ENCODE peak calls at places on chromosomes 11 and 22, in ten cellular contexts. E is lower lobe of right lung, P is upper lobe of left lung, Y is SK-N-SH, W is A673, G is HCT116, J is vagina, R is hepatocyte, X is mesenchymal stem cell, D is aorta. F is an unnamed sample. For H3K36me3, the result is how much of the 10 kb centered on the place peaks cover.

GRCh38 chr11:122617297-122617696 is 38.2 kb upstream of the UBASH3B start:
- DNase-seq in D (no peak), Y (no peak), P (no peak), R (peak), G (no peak), X (no peak), E (no peak), W (no peak), J (no peak), F (no peak)

GRCh38 chr11:58316142-58316541 is 42.7 kb downstream of the OR5B17 start:
- DNase-seq in G (no peak), W (no peak), E (no peak), Y (no peak), R (no peak), D (no peak), P (no peak), J (no peak), X (peak), F (no peak)

GRCh38 chr22:38451404-38451803 is 3.6 kb downstream of the KCNJ4 start:
- DNase-seq in Y (no peak), G (no peak), X (no peak), E (no peak), W (no peak), D (no peak), J (no peak), R (no peak), P (no peak), F (no peak)

GRCh38 chr22:45341503-45341902 is 31.8 kb downstream of the FAM118A start:
- DNase-seq in Y (no peak), X (no peak), J (no peak), E (no peak), P (no peak), G (no peak), D (no peak), W (no peak), R (no peak), F (no peak)

GRCh38 chr11:118074785-118075184 is 2.1 kb upstream of the TMPRSS4 start:
- DNase-seq in P (no peak), G (no peak), J (no peak), Y (no peak), R (no peak), D (peak), X (no peak), E (no peak), W (no peak), F (peak)

GRCh38 chr11:132590986-132591385 is 941.3 kb downstream of the OPCML start:
- DNase-seq in R (no peak), P (no peak), G (no peak), X (no peak), Y (no peak), E (no peak), D (no peak), J (no peak), W (no peak), F (no peak)

GRCh38 chr11:32229566-32230240 is 138.8 kb downstream of the RCN1 start:
- DNase-seq in E (no peak), J (no peak), Y (no peak), G (no peak), D (no peak), P (no peak), X (no peak), R (no peak), W (no peak), F (no peak)

GRCh38 chr22:49281467-49282340 is 546.0 kb downstream of the BRD1 start:
- DNase-seq in X (no peak), Y (no peak), J (no peak), W (no peak), D (no peak), R (peak), G (peak), P (no peak), E (no peak), F (no peak)

GRCh38 chr22:23068096-23068831 is 2.1 kb upstream of the GNAZ start:
- DNase-seq in D (peak), P (peak), Y (no peak), G (no peak), J (no peak), R (no peak), X (no peak), W (no peak), E (peak), F (no peak)

GRCh38 chr11:117588166-117588810 is 208.7 kb downstream of the DSCAML1 start:
- DNase-seq in D (no peak), G (no peak), R (no peak), W (no peak), X (no peak), P (no peak), E (no peak), Y (no peak), J (no peak), F (no peak)

GRCh38 chr22:48496987-48497650 is 1330.6 kb downstream of the BRD1 start:
- DNase-seq in R (peak), Y (no peak), G (no peak), E (peak), D (peak), W (no peak), J (no peak), X (no peak), P (no peak), F (no peak)

GRCh38 chr11:93160808-93161207 is 37.0 kb downstream of the SLC36A4 start:
- DNase-seq in G (no peak), D (no peak), X (no peak), Y (no peak), P (no peak), E (no peak), R (no peak), J (no peak), W (peak), F (no peak)

DNA sequence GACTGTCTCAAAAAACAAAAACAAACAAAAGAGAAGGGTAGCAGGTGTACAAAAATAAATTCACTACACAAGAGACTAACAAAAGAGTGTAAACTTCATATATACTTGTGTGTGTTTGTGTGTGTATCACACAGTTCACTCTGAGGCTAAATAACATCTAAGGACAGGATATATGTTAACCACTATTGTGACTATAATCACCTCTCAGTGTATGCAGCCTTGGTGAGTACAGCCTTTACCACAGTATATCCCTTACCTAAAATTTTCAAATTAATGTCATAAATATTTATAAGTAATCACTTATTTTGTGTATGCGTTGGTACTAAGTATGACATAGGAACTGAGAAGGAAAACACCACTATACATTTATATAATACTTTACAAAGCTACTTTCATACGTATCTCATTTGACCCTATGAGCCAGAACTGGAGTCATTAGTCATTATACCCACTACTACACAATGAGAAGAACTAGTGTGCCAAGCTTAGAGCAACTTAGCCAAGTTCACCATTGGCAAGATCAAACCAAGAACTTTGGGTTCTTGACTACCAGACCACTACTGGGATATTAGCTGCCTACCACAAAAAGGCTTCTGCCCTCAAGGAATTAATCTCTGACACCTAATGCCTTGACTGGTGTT is 116.7 kb downstream of the SGSM3 start:
- DNase-seq in P (no peak), W (no peak), R (no peak), X (no peak), E (no peak), Y (no peak), G (no peak), J (no peak), D (no peak), F (no peak)
- H3K27ac ChIP-seq in P (peak), W (peak), R (no peak), X (no peak), E (peak), Y (peak), G (no peak), J (no peak), D (no peak), F (no peak)

DNA sequence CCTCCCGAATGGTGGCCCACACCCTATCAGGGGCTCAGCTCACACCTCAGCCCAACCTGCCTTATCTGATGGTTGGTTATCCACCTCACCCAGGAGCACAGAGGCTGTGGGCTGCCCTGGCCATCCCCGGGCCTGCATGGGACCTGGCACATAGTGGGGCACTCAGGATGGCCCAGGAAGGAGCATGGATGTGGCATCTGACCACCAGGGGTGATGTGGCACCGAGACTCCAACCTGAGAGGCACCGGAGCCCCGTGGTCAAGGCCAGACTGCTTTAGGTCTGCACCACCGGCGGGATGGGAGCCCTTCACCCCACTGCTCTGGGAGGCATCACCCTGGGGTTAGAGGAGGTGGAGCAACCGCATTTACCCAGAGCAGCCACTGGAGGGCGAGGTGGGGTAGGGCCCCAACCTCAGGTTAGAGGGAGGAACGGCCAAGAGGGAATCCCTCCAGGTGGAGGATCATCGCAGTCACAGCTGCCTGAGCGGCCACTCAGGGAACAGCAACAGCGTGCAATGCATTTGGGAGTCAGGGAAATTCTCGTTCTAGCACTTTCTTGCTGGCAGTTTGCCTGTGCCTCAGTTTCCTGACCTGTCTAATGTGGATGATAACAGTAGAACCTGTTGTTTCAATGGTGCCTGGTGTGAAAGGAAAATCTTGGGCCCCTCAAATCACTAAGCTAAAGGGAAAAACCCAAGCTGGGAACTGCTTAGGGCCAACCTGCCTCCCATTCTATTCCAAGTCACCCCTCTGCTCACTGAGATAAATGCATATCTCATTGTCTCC is 52.9 kb upstream of the CARS1 start:
- DNase-seq in G (peak), X (peak), R (peak), E (peak), W (peak), J (no peak), D (peak), P (peak), Y (peak), F (peak)
- H3K36me3 ChIP-seq in G (under half), X (under half), R (under half), E (under half), W (under half), J (under half), D (under half), P (under half), Y (under half), F (under half)

DNA sequence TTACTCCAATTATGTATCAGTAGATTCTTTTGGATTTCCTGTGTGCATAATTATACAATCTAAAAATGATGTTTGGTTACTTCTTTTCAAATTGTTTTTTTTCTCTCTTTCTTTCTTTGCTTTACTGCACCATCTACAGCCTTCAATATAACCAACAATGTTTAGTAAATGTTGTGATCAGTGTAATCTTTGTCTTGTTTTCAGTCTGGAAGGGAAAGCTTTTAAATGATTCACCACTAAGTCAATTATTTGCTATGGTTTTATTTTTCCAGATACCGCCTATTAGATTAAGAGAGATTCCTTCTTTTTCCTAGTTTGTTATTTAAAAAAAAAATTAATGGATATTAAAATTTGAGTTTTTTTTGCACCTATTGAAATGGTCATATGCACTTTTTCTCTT is 29.8 kb upstream of the ABTB2 start:
- DNase-seq in W (no peak), X (no peak), P (no peak), E (no peak), Y (no peak), J (no peak), R (no peak), G (no peak), D (no peak), F (no peak)
- H3K27ac ChIP-seq in W (no peak), X (no peak), P (no peak), E (no peak), Y (no peak), J (no peak), R (no peak), G (no peak), D (no peak), F (no peak)

GRCh38 chr11:46107780-46108179 is 13.5 kb downstream of the PHF21A start:
- DNase-seq in R (no peak), P (no peak), D (no peak), G (no peak), X (no peak), W (no peak), E (no peak), J (no peak), Y (no peak), F (no peak)
- H3K36me3 ChIP-seq in R (under half), P (under half), D (under half), G (under half), X (under half), W (under half), E (under half), J (under half), Y (under half), F (under half)

DNA sequence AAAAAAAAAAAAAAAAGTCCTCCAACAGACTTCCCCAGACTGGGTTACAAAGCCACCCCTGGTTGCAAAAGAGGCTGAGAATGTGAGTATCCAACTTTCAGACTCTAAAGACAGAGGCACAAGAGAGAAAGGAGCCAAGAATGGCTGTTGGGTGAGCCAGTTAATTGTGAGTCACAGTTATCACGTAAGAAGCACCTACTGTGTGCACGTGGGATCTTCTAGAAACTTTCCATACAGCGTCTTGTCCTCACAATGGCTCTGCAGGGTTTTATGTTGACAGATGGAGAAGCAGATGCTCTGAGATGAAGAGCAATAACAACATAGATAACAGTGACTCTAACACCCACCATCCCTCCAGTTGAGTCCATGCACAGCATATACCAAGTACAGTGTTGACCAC is 41.0 kb downstream of the CD82 start:
- DNase-seq in R (no peak), G (no peak), D (no peak), Y (no peak), E (no peak), J (no peak), W (no peak), X (no peak), P (no peak), F (no peak)
- H3K27ac ChIP-seq in R (no peak), G (no peak), D (no peak), Y (no peak), E (no peak), J (no peak), W (no peak), X (no peak), P (peak), F (no peak)